ENCODE peak calls at places on chromosomes 3 and 15, in six cellular contexts. W, Y, V, U, G and C are unnamed samples.

GRCh38 chr3:34016925-34017592 is 218.6 kb downstream of the PDCD6IP start:
- DNase-seq in W (no peak), Y (no peak), V (no peak), U (peak; percentile 59), G (no peak), C (no peak)

GRCh38 chr15:51982013-51982769 is 10.6 kb upstream of the LEO1 start:
- DNase-seq in W (no peak), Y (peak; percentile 88), V (peak; percentile 32), U (peak; percentile 88), G (peak; percentile 29), C (peak; percentile 39)

GRCh38 chr3:56408761-56409196 is 59.5 kb downstream of the ERC2 start:
- DNase-seq in W (no peak), Y (no peak), V (no peak), U (no peak), G (no peak), C (no peak)

GRCh38 chr3:100753846-100754245 is 44.6 kb downstream of the TFG start:
- DNase-seq in W (no peak), Y (no peak), V (no peak), U (no peak), G (no peak), C (no peak)

GRCh38 chr3:79161941-79162340 is 605.9 kb downstream of the ROBO1 start:
- DNase-seq in W (no peak), Y (no peak), V (no peak), U (no peak), G (no peak), C (no peak)

GRCh38 chr3:104461431-104461830 is 905.3 kb upstream of the ALCAM start:
- DNase-seq in W (no peak), Y (no peak), V (no peak), U (no peak), G (no peak), C (no peak)

GRCh38 chr3:115161866-115162265 is 14.8 kb upstream of the ZBTB20 start:
- DNase-seq in W (no peak), Y (no peak), V (no peak), U (no peak), G (no peak), C (no peak)

GRCh38 chr15:99454941-99455795 is 110.6 kb upstream of the MEF2A start:
- DNase-seq in W (peak; percentile 86), Y (no peak), V (no peak), U (no peak), G (no peak), C (no peak)

GRCh38 chr3:11431319-11431718 is 159.1 kb downstream of the ATG7 start:
- DNase-seq in W (no peak), Y (no peak), V (no peak), U (no peak), G (no peak), C (no peak)